ENCODE peak calls at places on chromosomes 11 and 22, in four cellular contexts. U, M, F and C are unnamed samples.

GRCh38 chr22:32660292-32660691 is 141.2 kb upstream of the TIMP3 start:
- DNase-seq in F (peak; percentile 78), U (peak; percentile 69), M (peak; percentile 49), C (peak; percentile 78)

GRCh38 chr11:125164091-125164421 is 495 bp upstream of the PKNOX2 start:
- DNase-seq in U (no peak), M (no peak), F (no peak), C (no peak)

GRCh38 chr11:1181858-1182535 is 24.2 kb downstream of the MUC5AC start:
- DNase-seq in M (no peak), U (no peak), F (no peak), C (no peak)

GRCh38 chr11:87712802-87713202 is 462.4 kb downstream of the RAB38 start:
- DNase-seq in F (no peak), M (no peak), U (no peak), C (peak; percentile 16)

GRCh38 chr22:19478466-19479357 is at the start of gene UFD1:
- DNase-seq in U (peak; percentile 99), F (peak; percentile 70), M (peak; percentile 78), C (peak; percentile 85)

GRCh38 chr11:9982796-9983579 is 311.0 kb downstream of the SBF2 start:
- DNase-seq in M (peak; percentile 97), F (peak; percentile 71), U (peak; percentile 15), C (peak; percentile 48)

GRCh38 chr11:112523477-112523876 is 262.8 kb upstream of the PLET1 start:
- DNase-seq in U (no peak), F (no peak), M (no peak), C (peak; percentile 17)

GRCh38 chr11:128336203-128336602 is 251.2 kb downstream of the ETS1 start:
- DNase-seq in F (peak; percentile 44), M (peak; percentile 41), U (no peak), C (no peak)

GRCh38 chr22:20076627-20077172 is 3.3 kb upstream of the DGCR8 start:
- DNase-seq in U (peak; percentile 80), F (no peak), M (no peak), C (no peak)

GRCh38 chr11:92226331-92227232 is 2.0 kb downstream of the FAT3 start:
- DNase-seq in F (no peak), U (no peak), M (no peak), C (peak; percentile 79)

GRCh38 chr11:15815246-15816209 is 540.8 kb downstream of the SOX6 start:
- DNase-seq in M (no peak), U (no peak), F (no peak), C (no peak)

GRCh38 chr11:34250732-34251639 is 106.8 kb downstream of the ABTB2 start:
- DNase-seq in M (peak; percentile 69), F (no peak), U (peak; percentile 50), C (peak; percentile 28)

GRCh38 chr11:58863697-58864096 is 19.2 kb upstream of the GLYATL2 start:
- DNase-seq in M (no peak), F (no peak), U (no peak), C (no peak)

GRCh38 chr11:64905516-64906313 is 11.3 kb downstream of the ATG2A start:
- DNase-seq in F (no peak), U (no peak), M (no peak), C (no peak)

GRCh38 chr11:74932169-74932568 is 16.7 kb downstream of the XRRA1 start:
- DNase-seq in F (no peak), M (no peak), U (no peak), C (no peak)

GRCh38 chr11:20864628-20865027 is 195.2 kb downstream of the NELL1 start:
- DNase-seq in M (no peak), F (no peak), U (no peak), C (no peak)

GRCh38 chr11:133343951-133344350 is 188.3 kb downstream of the OPCML start:
- DNase-seq in F (no peak), M (no peak), U (no peak), C (no peak)

GRCh38 chr22:27507935-27508504 is 293.5 kb downstream of the MN1 start:
- DNase-seq in M (no peak), F (no peak), U (no peak), C (no peak)

GRCh38 chr11:70525006-70525405 is 126.7 kb downstream of the CTTN start:
- DNase-seq in U (no peak), F (no peak), M (no peak), C (no peak)
- TF ChIP-seq NR3C1 in U (no peak), F (no peak), M (no peak), C (no peak)

DNA sequence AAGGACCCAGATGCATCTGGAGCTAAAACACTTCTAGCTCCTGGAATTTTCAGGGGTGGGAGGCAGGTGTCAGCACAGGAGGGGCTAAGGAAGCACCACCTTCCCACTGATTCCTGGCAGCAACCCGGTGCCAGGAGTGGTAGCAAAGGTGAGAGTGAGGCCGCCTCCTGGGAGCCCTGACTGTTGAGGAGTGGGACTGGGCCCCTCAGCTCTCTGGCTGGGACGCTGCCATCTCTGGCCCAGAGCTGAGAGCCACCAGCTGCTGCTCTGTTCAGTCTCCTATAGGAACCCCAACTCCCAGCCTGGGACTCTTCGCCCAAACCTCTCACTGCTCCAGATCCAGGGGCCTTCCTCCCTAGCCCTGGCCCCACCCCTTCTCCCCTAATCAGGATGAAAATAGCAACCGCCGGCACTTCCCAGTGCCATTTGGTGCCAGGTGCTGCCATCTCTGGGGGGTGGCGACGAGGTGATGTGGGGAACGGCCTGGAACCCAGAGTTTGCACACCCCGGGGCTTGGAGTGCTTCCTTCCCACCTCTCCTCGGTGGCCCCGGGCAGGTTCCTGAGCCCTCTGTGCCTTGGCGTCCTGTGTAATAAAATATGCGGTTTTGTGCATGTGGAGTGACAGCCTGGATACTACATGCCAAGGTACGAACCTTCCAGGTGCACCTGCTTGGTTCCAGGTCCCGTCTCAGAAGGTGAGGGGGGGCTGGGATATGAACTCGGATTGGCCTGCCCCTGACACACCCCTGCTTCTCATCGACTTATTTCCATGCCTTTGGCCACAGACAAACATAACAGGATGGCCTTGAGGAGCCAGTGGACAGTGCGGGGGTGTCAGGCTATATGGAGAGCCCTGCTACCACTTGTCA is 35.7 kb upstream of the CELSR1 start:
- DNase-seq in F (no peak), U (no peak), M (no peak), C (no peak)
- TF ChIP-seq NR3C1 in F (no peak), U (no peak), M (no peak), C (no peak)

DNA sequence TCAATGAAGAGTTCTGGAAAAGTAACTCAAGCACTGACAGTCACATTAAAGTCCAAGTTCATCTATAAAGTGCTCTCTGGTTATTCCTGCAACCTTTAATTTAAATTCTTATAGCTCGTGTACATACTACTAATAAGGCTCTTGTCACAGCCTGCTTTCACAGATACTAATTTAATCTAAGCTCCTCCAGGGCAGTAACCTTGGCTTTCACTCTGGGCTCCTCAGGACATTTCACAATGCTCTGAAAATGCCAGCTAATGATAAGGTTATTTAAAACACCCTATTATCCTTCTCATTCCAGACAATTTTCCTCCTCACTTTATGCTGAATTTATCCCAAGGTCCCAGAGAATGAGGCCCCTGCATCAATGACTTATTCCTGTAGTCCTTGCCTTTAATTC is 242.7 kb upstream of the CCDC90B start:
- DNase-seq in U (no peak), M (no peak), F (no peak), C (no peak)
- TF ChIP-seq NR3C1 in U (no peak), M (no peak), F (no peak), C (no peak)

GRCh38 chr22:45709866-45710265 is 38.2 kb downstream of the ATXN10 start:
- DNase-seq in M (peak; percentile 77), F (no peak), U (no peak), C (no peak)

GRCh38 chr22:45707605-45708004 is 36.0 kb downstream of the ATXN10 start:
- DNase-seq in F (no peak), M (no peak), U (no peak), C (no peak)

GRCh38 chr22:45708145-45708544 is 36.5 kb downstream of the ATXN10 start:
- DNase-seq in F (no peak), M (no peak), U (no peak), C (no peak)

GRCh38 chr22:45710469-45710868 is 38.8 kb downstream of the ATXN10 start:
- DNase-seq in F (no peak), U (no peak), M (no peak), C (no peak)

DNA sequence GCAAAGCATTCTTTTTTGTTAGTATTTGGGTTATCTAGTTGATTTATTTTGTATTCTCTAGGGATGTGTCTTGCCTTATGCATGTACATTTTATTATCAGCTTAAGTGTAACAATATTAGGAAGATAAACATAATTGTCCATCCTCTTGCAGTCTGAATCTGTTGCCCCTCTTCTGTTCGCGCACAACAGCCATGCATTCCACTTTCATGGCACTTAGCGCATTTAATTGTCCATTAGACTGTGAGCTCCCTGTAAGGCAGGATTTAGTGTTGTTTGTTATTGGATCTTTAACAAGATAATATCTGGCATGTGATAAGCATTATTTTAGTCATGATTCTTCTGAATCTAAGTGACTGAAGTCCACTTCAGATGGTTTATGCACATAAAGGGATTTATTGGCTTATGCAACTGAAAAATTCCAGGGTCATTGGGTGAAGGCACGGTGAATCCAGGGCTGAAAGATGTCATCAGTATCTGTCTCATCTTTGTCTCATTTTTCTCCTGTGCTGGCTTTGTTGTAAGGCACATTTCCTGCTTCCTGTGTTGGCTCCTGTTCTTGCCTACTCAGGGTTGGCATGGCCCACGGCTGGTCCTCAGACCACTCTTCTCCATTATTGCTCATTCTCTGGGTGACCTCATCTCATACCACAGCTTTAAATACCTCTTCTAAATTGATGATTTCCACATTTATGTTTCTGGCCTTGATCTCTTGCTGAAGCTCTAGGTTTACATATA is 37.5 kb downstream of the ATXN10 start:
- DNase-seq in F (peak; percentile 59), M (peak; percentile 90), U (no peak), C (no peak)
- TF ChIP-seq NR3C1 in F (no peak), M (no peak), U (no peak), C (no peak)

GRCh38 chr11:99937330-99937729 is 749.8 kb upstream of the ARHGAP42 start:
- DNase-seq in M (no peak), U (no peak), F (no peak), C (no peak)

GRCh38 chr11:99932684-99933083 is 754.4 kb upstream of the ARHGAP42 start:
- DNase-seq in F (no peak), U (no peak), M (no peak), C (no peak)

GRCh38 chr11:99934008-99934407 is 753.1 kb upstream of the ARHGAP42 start:
- DNase-seq in F (no peak), U (no peak), M (no peak), C (no peak)
- TF ChIP-seq NR3C1 in F (no peak), U (no peak), M (no peak), C (no peak)

DNA sequence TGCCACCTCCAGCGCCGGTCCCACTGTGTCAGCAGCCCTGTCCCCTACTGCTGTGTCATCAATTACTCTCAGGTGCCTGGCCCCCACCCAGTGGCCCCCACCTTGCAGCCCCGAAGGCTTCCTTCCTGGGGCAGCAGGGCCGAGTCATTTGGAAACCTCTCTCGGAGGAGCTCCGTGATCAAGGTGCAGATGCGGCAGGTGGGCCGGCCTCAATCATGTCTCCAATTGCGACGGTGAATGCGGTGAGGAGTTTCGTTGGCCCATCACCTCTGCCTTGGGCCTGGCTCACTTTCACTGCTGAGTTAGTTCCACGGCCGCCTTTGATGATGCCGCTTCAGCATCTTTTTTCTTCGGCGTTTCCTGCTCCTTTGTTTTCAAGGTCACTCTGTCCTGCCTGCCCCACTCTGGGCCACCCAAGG is 11.3 kb upstream of the CXCR5 start:
- DNase-seq in U (no peak), M (no peak), F (no peak), C (no peak)
- TF ChIP-seq NR3C1 in U (no peak), M (no peak), F (no peak), C (no peak)